ENCODE peak calls at places on chromosomes 5 and 9, in ten cellular contexts. I is brain microvascular endothelial cell, B is OCI-LY7, D is AG10803, O is HCT116, S is GM23338, U is stomach, G is heart left ventricle, C is hepatocyte, Y is breast epithelium. T is an unnamed sample.

GRCh38 chr5:179235416-179236400 is 109.6 kb downstream of the ADAMTS2 start:
- DNase-seq in I (no peak), B (no peak), D (peak; percentile 29), O (no peak), S (no peak), U (no peak), G (peak; percentile 5), C (no peak), Y (no peak), T (no peak)

GRCh38 chr9:35470894-35471293 is 19.0 kb upstream of the RUSC2 start:
- DNase-seq in I (peak; percentile 78), B (no peak), D (peak; percentile 88), O (no peak), S (no peak), U (peak; percentile 39), G (no peak), C (no peak), Y (no peak), T (no peak)

GRCh38 chr5:149677721-149678120 is 52.4 kb upstream of the PPARGC1B start:
- DNase-seq in I (no peak), B (no peak), D (no peak), O (no peak), S (no peak), U (no peak), G (peak; percentile 36), C (no peak), Y (no peak), T (peak; percentile 54)

GRCh38 chr5:31271567-31271966 is 78.1 kb downstream of the CDH6 start:
- DNase-seq in I (no peak), B (no peak), D (no peak), O (no peak), S (no peak), U (no peak), G (no peak), C (no peak), Y (no peak), T (no peak)

GRCh38 chr5:163221581-163221980 is 215.8 kb upstream of the CCNG1 start:
- DNase-seq in I (no peak), B (no peak), D (no peak), O (no peak), S (no peak), U (no peak), G (no peak), C (no peak), Y (no peak), T (no peak)

GRCh38 chr5:76971471-76971870 is 18.6 kb downstream of the CRHBP start:
- DNase-seq in I (no peak), B (no peak), D (no peak), O (no peak), S (no peak), U (no peak), G (no peak), C (no peak), Y (no peak), T (no peak)

GRCh38 chr5:135007749-135008363 is 26.2 kb downstream of the PITX1 start:
- DNase-seq in I (no peak), B (no peak), D (no peak), O (no peak), S (no peak), U (no peak), G (peak; percentile 8), C (no peak), Y (no peak), T (no peak)

GRCh38 chr5:62273691-62274090 is 32.3 kb upstream of the KIF2A start:
- DNase-seq in I (no peak), B (no peak), D (no peak), O (no peak), S (no peak), U (no peak), G (no peak), C (no peak), Y (no peak), T (no peak)

GRCh38 chr5:10621837-10622236 is 58.0 kb downstream of the ANKRD33B start:
- DNase-seq in I (no peak), B (no peak), D (no peak), O (no peak), S (no peak), U (no peak), G (no peak), C (no peak), Y (no peak), T (no peak)

GRCh38 chr5:71880531-71880930 is 161.5 kb downstream of the CARTPT start:
- DNase-seq in I (no peak), B (no peak), D (no peak), O (no peak), S (no peak), U (no peak), G (no peak), C (peak; percentile 29), Y (no peak), T (no peak)

GRCh38 chr9:86321373-86321772 is 32.8 kb downstream of the TUT7 start:
- DNase-seq in I (peak; percentile 90), B (no peak), D (peak; percentile 99), O (no peak), S (no peak), U (no peak), G (no peak), C (peak; percentile 34), Y (no peak), T (no peak)

GRCh38 chr5:18299166-18299565 is 664.9 kb downstream of the TAF11L14 start:
- DNase-seq in I (no peak), B (no peak), D (no peak), O (no peak), S (peak; percentile 36), U (no peak), G (no peak), C (no peak), Y (no peak), T (no peak)

DNA sequence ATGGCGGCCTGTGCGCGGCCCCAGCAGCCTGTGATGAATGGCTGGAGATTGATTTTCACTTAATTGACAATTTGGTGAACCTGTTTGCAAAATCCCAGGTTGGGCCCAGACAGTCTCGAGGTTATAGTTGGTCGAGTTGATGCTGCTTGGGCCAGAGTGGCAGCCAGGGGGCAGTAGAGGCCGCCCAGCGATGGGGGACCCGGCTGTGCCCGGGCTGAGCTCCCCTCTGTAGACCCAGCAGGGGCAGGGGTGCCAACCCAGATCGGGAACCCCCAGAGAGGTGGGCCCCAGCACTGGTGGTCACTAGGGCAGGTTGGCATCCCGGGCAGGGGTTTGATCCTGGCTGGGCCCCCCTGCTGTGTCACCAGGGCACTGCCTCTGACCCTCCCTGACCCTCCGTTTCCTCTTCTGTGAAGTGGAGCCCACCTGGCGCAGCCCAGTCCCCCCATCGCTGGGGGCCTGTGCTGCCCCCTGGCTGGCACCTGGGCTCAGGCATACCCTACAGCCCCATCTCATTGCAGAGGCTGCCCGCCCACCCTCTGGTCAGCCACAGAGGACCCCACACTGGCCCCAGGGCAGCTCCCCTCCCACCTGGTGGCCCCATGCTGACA is 34.5 kb downstream of the LHX3 start:
- DNase-seq in I (no peak), B (peak; percentile 66), D (no peak), O (no peak), S (peak; percentile 77), U (peak; percentile 30), G (no peak), C (peak; percentile 54), Y (no peak), T (peak; percentile 50)
- TF ChIP-seq CTCF in I (peak; percentile 86), B (peak; percentile 90), D (peak; percentile 61), O (peak; percentile 94), S (peak; percentile 77), U (peak; percentile 38), G (peak; percentile 59), C (peak; percentile 61), Y (no peak), T (peak; percentile 79)

GRCh38 chr9:74497750-74498615 is 848 bp downstream of the RORB start:
- DNase-seq in I (no peak), B (no peak), D (peak; percentile 9), O (no peak), S (peak; percentile 72), U (no peak), G (peak; percentile 35), C (peak; percentile 29), Y (no peak), T (peak; percentile 16)

GRCh38 chr9:74499111-74499601 is 2.0 kb downstream of the RORB start:
- DNase-seq in I (no peak), B (no peak), D (no peak), O (no peak), S (peak; percentile 64), U (no peak), G (no peak), C (peak; percentile 5), Y (no peak), T (no peak)

GRCh38 chr9:74499770-74500583 is 2.8 kb downstream of the RORB start:
- DNase-seq in I (no peak), B (no peak), D (no peak), O (no peak), S (peak; percentile 51), U (no peak), G (no peak), C (peak; percentile 11), Y (no peak), T (no peak)

GRCh38 chr9:74498616-74499095 is 1.5 kb downstream of the RORB start:
- DNase-seq in I (no peak), B (no peak), D (no peak), O (no peak), S (peak; percentile 39), U (no peak), G (no peak), C (peak; percentile 8), Y (no peak), T (no peak)

GRCh38 chr9:74500584-74500924 is 3.4 kb downstream of the RORB start:
- DNase-seq in I (no peak), B (no peak), D (no peak), O (no peak), S (peak; percentile 68), U (no peak), G (no peak), C (no peak), Y (no peak), T (no peak)
- H3K4me3 ChIP-seq in I (peak overlapping the region; percentile 66), B (no peak overlapping the region), D (no peak overlapping the region), O (no peak overlapping the region), S (peak overlapping the region; percentile 79), U (peak overlapping the region; percentile 83), G (peak overlapping the region; percentile 57), C (no peak overlapping the region), Y (peak overlapping the region; percentile 74), T (no peak overlapping the region)

DNA sequence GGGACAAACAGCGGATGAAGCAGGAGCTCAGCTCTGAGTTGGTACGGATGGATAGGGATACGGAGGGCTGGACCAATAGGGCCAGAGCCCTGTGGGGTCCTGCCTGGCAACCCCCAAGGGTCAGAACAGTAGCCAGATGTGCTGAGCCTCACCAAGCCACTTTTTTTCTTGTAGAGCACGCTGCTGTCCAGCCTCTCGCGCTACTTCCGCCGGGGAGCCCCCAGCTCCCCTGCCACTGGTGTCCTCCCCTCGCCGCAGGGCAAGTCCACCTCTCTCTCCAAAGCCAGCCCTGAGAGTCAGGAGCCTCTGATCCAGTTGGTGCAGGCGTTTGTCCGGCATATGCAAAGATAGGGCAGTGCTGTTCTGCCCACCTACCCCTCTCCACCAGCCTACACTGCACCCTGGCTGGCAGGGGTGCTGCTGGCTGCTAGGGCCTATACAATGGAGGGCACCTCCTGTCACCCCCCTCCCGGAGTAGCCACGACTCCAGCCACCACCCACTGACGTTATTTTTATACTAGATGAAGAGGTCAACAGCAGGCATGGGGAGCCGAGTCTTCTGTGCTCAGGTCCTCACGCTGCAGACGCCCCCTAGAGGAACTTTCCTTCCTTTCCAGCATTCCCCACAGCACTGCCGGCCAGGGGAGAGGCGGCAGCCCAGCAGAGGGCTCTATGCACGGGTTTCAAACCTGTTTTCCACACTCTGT is 21.6 kb downstream of the SH3GLB2 start:
- DNase-seq in I (peak; percentile 71), B (peak; percentile 75), D (peak; percentile 73), O (peak; percentile 44), S (peak; percentile 92), U (peak; percentile 72), G (peak; percentile 67), C (peak; percentile 91), Y (peak; percentile 53), T (peak; percentile 72)
- TF ChIP-seq CTCF in I (peak; percentile 97), B (peak; percentile 98), D (peak; percentile 96), O (peak; percentile 90), S (peak; percentile 94), U (peak; percentile 68), G (peak; percentile 84), C (peak; percentile 81), Y (peak; percentile 52), T (peak; percentile 80)

GRCh38 chr5:176364765-176365662 is at the start of gene ARL10:
- DNase-seq in I (no peak), B (no peak), D (no peak), O (no peak), S (peak; percentile 65), U (no peak), G (peak; percentile 62), C (peak; percentile 61), Y (no peak), T (peak; percentile 51)
- H3K4me3 ChIP-seq in I (peak within 1 kb of the TSS; percentile 74), B (no peak within 1 kb of the TSS), D (peak within 1 kb of the TSS; percentile 67), O (no peak within 1 kb of the TSS), S (peak within 1 kb of the TSS; percentile 83), U (peak within 1 kb of the TSS; percentile 78), G (peak within 1 kb of the TSS; percentile 88), C (peak within 1 kb of the TSS; percentile 81), Y (peak within 1 kb of the TSS; percentile 99), T (peak within 1 kb of the TSS; percentile 63)

T was measured in GM12865.